ENCODE peak calls at places on chromosome 16, in five cellular contexts. H, O, T, F and M are unnamed samples.

GRCh38 chr16:4330277-4330882 is 14.5 kb downstream of the GLIS2 start:
- DNase-seq in T (peak; percentile 77), H (peak; percentile 78), O (peak; percentile 65), F (peak; percentile 89), M (peak; percentile 68)

GRCh38 chr16:324451-325334 is 27.8 kb downstream of the AXIN1 start:
- DNase-seq in O (peak; percentile 74), T (no peak), F (no peak), H (peak; percentile 82), M (no peak)

GRCh38 chr16:75794426-75794825 is 68.1 kb upstream of the CPHXL start:
- DNase-seq in H (no peak), O (no peak), F (no peak), T (no peak), M (no peak)

GRCh38 chr16:66553223-66553622 is 847 bp downstream of the CKLF start:
- DNase-seq in F (no peak), H (no peak), T (no peak), O (no peak), M (peak; percentile 14)

GRCh38 chr16:14672403-14672971 is 21.6 kb downstream of the PLA2G10 start:
- DNase-seq in H (no peak), O (peak; percentile 57), T (no peak), F (no peak), M (no peak)

GRCh38 chr16:17287401-17287800 is 183.4 kb downstream of the XYLT1 start:
- DNase-seq in H (no peak), O (no peak), T (no peak), F (no peak), M (no peak)

GRCh38 chr16:68447721-68448359 is 468 bp downstream of the SMPD3 start:
- DNase-seq in T (no peak), O (no peak), H (no peak), F (no peak), M (no peak)

GRCh38 chr16:62033065-62033464 is 3.2 kb downstream of the CDH8 start:
- DNase-seq in H (no peak), F (no peak), O (no peak), T (no peak), M (no peak)

GRCh38 chr16:10090816-10091215 is 91.4 kb downstream of the GRIN2A start:
- DNase-seq in T (no peak), F (no peak), O (no peak), H (no peak), M (peak; percentile 91)

GRCh38 chr16:50747206-50747956 is 5.5 kb downstream of the CYLD start:
- DNase-seq in T (peak; percentile 18), H (no peak), F (no peak), O (peak; percentile 36), M (peak; percentile 27)
- TF ChIP-seq CTCF in T (peak; percentile 13), H (no peak), F (peak; percentile 53), O (peak; percentile 41), M (peak; percentile 19)

DNA sequence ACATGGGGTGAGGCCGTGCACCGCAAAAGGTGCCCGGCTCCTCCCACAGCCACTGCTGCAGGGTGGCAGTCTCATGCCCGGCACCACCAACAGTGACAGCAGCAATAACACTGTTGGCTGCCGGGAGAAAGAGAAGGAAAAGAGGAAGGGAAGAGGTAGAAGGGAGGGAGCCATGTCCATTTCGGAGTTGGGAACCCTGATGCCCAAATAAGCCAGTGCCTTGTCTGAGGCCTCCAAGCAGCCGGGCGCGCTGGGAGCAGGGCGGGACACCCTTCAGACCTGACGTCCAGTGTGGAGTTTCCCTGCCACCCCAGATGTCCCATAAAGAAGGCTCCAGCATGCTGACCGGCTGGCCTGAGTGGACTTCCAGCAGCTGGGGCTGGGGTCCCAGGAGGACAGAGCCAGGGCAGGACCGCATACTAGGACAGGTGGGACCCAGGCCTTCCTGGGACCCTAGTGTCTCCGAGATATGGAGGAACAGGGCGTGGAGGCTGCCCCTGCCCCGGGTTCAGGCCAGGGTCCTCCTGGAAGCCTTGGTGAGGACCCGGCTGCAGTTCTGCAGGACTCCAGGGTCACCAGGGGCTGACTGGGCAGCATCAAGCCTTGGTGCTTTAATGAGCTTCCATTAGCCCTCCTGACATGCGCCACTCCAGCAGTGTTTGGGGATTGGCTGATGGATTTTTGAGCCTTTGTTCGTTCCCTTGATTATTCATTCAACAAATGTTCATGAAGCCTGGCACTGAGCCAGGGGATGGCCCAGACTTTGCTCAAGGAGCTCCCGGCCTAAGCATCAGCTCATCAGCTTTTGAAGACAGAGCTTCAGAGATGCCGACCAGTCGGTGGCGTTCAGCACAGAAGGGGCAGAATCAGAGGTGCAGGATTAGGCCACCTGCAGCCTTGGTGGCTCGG is 223.6 kb upstream of the CIBAR2 start:
- DNase-seq in H (peak; percentile 61), T (peak; percentile 42), F (no peak), O (no peak), M (peak; percentile 50)
- H3K4me3 ChIP-seq in H (no peak overlapping the region), T (no peak overlapping the region), F (no peak overlapping the region), O (no peak overlapping the region), M (no peak overlapping the region)

GRCh38 chr16:88430185-88430523 is 22.9 kb upstream of the ZFPM1 start:
- DNase-seq in T (no peak), F (no peak), H (no peak), O (no peak), M (no peak)

GRCh38 chr16:88428156-88428555 is 24.9 kb upstream of the ZFPM1 start:
- DNase-seq in T (no peak), F (no peak), H (no peak), O (no peak), M (no peak)

GRCh38 chr16:88429387-88430184 is 23.5 kb upstream of the ZFPM1 start:
- DNase-seq in T (no peak), F (no peak), H (no peak), O (no peak), M (no peak)

GRCh38 chr16:88427376-88427775 is 25.7 kb upstream of the ZFPM1 start:
- DNase-seq in H (no peak), O (no peak), F (no peak), T (no peak), M (no peak)

DNA sequence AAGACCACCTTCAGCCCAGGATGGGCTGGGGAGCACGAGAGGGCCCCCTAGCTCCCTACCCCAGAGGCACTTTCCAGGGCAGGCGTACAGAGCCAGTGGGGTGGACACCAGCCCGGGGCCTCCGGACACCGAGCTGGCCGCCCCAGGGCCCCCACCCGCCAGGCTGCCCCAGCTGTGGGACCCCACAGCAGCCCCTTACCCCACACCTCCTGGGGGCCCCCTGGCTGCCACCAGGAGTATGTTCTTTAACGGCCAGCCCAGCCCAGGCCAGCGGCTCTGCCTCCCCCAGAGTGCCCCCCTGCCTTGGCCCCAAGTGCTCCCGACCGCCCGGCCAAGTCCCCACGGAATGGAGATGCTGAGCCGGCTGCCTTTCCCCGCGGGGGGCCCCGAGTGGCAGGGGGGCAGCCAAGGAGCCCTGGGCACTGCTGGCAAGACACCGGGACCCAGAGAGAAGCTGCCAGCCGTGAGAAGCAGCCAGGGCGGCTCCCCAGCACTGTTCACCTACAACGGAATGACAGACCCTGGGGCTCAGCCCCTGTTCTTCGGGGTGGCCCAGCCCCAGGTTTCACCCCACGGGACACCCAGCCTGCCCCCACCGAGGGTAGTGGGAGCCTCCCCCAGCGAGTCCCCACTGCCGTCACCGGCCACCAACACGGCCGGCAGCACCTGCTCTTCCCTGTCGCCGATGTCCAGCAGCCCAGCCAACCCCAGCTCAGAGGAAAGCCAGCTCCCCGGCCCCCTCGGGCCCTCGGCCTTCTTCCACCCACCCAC is 24.3 kb upstream of the ZFPM1 start:
- DNase-seq in F (no peak), H (no peak), O (no peak), T (no peak), M (no peak)
- TF ChIP-seq CTCF in F (no peak), H (no peak), O (no peak), T (no peak), M (no peak)

GRCh38 chr16:1592446-1592845 is 19.4 kb downstream of the IFT140 start:
- DNase-seq in F (no peak), T (no peak), H (no peak), O (no peak), M (no peak)
- H3K4me3 ChIP-seq in F (no peak overlapping the region), T (no peak overlapping the region), H (no peak overlapping the region), O (no peak overlapping the region), M (no peak overlapping the region)

GRCh38 chr16:58307583-58308312 is 12.9 kb upstream of the PRSS54 start:
- DNase-seq in F (no peak), H (no peak), T (no peak), O (no peak), M (no peak)

GRCh38 chr16:58301052-58301451 is 6.2 kb upstream of the PRSS54 start:
- DNase-seq in H (no peak), F (no peak), O (no peak), T (no peak), M (no peak)

GRCh38 chr16:58306327-58306726 is 11.5 kb upstream of the PRSS54 start:
- DNase-seq in T (peak; percentile 55), H (no peak), O (no peak), F (no peak), M (peak; percentile 53)
- TF ChIP-seq CTCF in T (peak; percentile 53), H (peak; percentile 31), O (peak; percentile 67), F (peak; percentile 45), M (peak; percentile 56)

DNA sequence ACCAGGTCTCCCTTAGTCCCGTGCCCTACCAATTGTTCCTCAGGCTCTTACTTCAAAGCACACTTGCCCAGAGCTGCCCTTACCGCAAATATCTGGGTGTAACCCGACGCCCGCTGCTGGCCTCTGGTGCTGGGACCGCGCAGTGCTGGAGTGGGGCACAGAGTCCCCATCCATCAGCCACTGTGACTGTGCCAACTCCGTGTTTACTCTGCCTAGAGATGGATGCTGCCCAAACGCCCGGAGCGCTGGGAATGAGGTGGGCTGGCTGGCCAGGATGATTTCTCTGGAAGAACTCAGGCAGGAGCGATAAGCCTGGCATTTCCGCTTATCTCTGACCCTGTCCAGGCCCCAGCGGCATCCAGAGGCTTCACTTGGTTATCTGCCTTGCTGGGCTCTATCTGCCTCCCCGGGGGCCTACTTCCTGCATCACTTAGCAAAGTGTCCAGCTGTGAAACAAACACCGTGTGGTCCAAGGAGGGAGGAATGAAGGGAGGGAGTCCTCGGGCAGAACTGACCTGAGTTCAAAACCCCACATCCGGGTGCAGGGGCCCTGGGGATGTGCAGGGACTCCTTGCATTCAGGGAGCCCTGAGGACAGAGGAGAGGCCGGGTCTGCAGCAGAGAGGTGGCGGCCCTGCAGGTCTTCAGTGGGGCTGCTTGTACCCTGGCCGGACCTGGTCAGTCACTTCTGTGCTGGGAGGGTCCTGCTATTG is 9.4 kb upstream of the MYLK3 start:
- DNase-seq in T (no peak), H (no peak), F (peak; percentile 78), O (no peak), M (no peak)
- H3K4me3 ChIP-seq in T (no peak overlapping the region), H (no peak overlapping the region), F (peak overlapping the region; percentile 27), O (no peak overlapping the region), M (no peak overlapping the region)